ENCODE peak calls at places on chromosomes 13 and 19, in seven cellular contexts. One of them, this sample, is unnamed.

GRCh38 chr19:38813323-38813722 is 578 bp upstream of the LGALS4 start:
- DNase-seq in neuronal stem cell: no peak
- DNase-seq in trophoblast cell: no peak
- DNase-seq in mesenchymal stem cell: no peak
- DNase-seq in mesendoderm: no peak
- DNase-seq in H1: no peak
- DNase-seq in IMR-90: no peak
- DNase-seq in this sample: no peak

GRCh38 chr13:34857561-34857960 is 84.5 kb upstream of the NBEA start:
- DNase-seq in H1: no peak
- DNase-seq in mesenchymal stem cell: no peak
- DNase-seq in trophoblast cell: no peak
- DNase-seq in mesendoderm: no peak
- DNase-seq in neuronal stem cell: no peak
- DNase-seq in IMR-90: no peak
- DNase-seq in this sample: no peak

GRCh38 chr19:37361994-37362393 is 8.9 kb upstream of the ZNF527 start:
- DNase-seq in H1: no peak
- DNase-seq in trophoblast cell: no peak
- DNase-seq in mesenchymal stem cell: peak; percentile 11
- DNase-seq in mesendoderm: no peak
- DNase-seq in neuronal stem cell: no peak
- DNase-seq in IMR-90: peak; percentile 67
- DNase-seq in this sample: no peak

GRCh38 chr19:29378126-29378525 is 147.7 kb upstream of the VSTM2B start:
- DNase-seq in neuronal stem cell: no peak
- DNase-seq in H1: peak; percentile 10
- DNase-seq in mesendoderm: no peak
- DNase-seq in mesenchymal stem cell: no peak
- DNase-seq in trophoblast cell: no peak
- DNase-seq in IMR-90: no peak
- DNase-seq in this sample: peak; percentile 12

GRCh38 chr19:35271546-35271945 is 2.8 kb downstream of the USF2 start:
- DNase-seq in mesenchymal stem cell: no peak
- DNase-seq in neuronal stem cell: no peak
- DNase-seq in IMR-90: no peak
- DNase-seq in H1: no peak
- DNase-seq in mesendoderm: no peak
- DNase-seq in trophoblast cell: no peak
- DNase-seq in this sample: no peak

GRCh38 chr19:19417618-19418270 is 12.3 kb downstream of the GATAD2A start:
- DNase-seq in mesendoderm: no peak
- DNase-seq in neuronal stem cell: no peak
- DNase-seq in H1: no peak
- DNase-seq in trophoblast cell: no peak
- DNase-seq in IMR-90: no peak
- DNase-seq in mesenchymal stem cell: no peak
- DNase-seq in this sample: no peak

GRCh38 chr13:110820311-110820710 is 94.6 kb downstream of the ANKRD10 start:
- DNase-seq in mesenchymal stem cell: no peak
- DNase-seq in H1: peak; percentile 34
- DNase-seq in trophoblast cell: no peak
- DNase-seq in IMR-90: no peak
- DNase-seq in neuronal stem cell: no peak
- DNase-seq in mesendoderm: no peak
- DNase-seq in this sample: no peak

GRCh38 chr19:10553943-10554381 is 10.3 kb downstream of the ATG4D start:
- DNase-seq in mesendoderm: no peak
- DNase-seq in mesenchymal stem cell: no peak
- DNase-seq in neuronal stem cell: no peak
- DNase-seq in IMR-90: no peak
- DNase-seq in H1: no peak
- DNase-seq in trophoblast cell: no peak
- DNase-seq in this sample: no peak

GRCh38 chr19:14517840-14518505 is at the start of gene DNAJB1:
- DNase-seq in trophoblast cell: peak; percentile 49
- DNase-seq in mesenchymal stem cell: peak; percentile 92
- DNase-seq in neuronal stem cell: no peak
- DNase-seq in mesendoderm: peak; percentile 73
- DNase-seq in IMR-90: peak; percentile 64
- DNase-seq in H1: peak; percentile 80
- DNase-seq in this sample: no peak

GRCh38 chr19:54463531-54464043 is at the start of gene LENG9:
- DNase-seq in mesendoderm: peak; percentile 100
- DNase-seq in neuronal stem cell: peak; percentile 99
- DNase-seq in H1: peak; percentile 98
- DNase-seq in IMR-90: peak; percentile 97
- DNase-seq in trophoblast cell: peak; percentile 100
- DNase-seq in mesenchymal stem cell: peak; percentile 100
- DNase-seq in this sample: peak; percentile 99

GRCh38 chr19:48368942-48369341 is 4.8 kb downstream of the SYNGR4 start:
- DNase-seq in trophoblast cell: no peak
- DNase-seq in neuronal stem cell: no peak
- DNase-seq in mesenchymal stem cell: no peak
- DNase-seq in mesendoderm: no peak
- DNase-seq in H1: no peak
- DNase-seq in IMR-90: no peak
- DNase-seq in this sample: no peak

GRCh38 chr13:106919093-106919492 is 351.2 kb upstream of the ARGLU1 start:
- DNase-seq in neuronal stem cell: no peak
- DNase-seq in mesendoderm: no peak
- DNase-seq in IMR-90: no peak
- DNase-seq in H1: no peak
- DNase-seq in trophoblast cell: no peak
- DNase-seq in mesenchymal stem cell: peak; percentile 13
- DNase-seq in this sample: no peak

GRCh38 chr13:94967183-94968039 is 255.1 kb upstream of the SOX21 start:
- DNase-seq in neuronal stem cell: peak; percentile 57
- DNase-seq in trophoblast cell: no peak
- DNase-seq in IMR-90: no peak
- DNase-seq in H1: peak; percentile 81
- DNase-seq in mesenchymal stem cell: peak; percentile 11
- DNase-seq in mesendoderm: peak; percentile 29
- DNase-seq in this sample: peak; percentile 62
- H2BK120ac ChIP-seq in neuronal stem cell: peak overlapping the region; percentile 100
- H2BK120ac ChIP-seq in trophoblast cell: no peak overlapping the region
- H2BK120ac ChIP-seq in IMR-90: no peak overlapping the region
- H2BK120ac ChIP-seq in H1: no peak overlapping the region
- H2BK120ac ChIP-seq in mesenchymal stem cell: no peak overlapping the region
- H2BK120ac ChIP-seq in mesendoderm: no peak overlapping the region
- H2BK120ac ChIP-seq in this sample: no peak overlapping the region

DNA sequence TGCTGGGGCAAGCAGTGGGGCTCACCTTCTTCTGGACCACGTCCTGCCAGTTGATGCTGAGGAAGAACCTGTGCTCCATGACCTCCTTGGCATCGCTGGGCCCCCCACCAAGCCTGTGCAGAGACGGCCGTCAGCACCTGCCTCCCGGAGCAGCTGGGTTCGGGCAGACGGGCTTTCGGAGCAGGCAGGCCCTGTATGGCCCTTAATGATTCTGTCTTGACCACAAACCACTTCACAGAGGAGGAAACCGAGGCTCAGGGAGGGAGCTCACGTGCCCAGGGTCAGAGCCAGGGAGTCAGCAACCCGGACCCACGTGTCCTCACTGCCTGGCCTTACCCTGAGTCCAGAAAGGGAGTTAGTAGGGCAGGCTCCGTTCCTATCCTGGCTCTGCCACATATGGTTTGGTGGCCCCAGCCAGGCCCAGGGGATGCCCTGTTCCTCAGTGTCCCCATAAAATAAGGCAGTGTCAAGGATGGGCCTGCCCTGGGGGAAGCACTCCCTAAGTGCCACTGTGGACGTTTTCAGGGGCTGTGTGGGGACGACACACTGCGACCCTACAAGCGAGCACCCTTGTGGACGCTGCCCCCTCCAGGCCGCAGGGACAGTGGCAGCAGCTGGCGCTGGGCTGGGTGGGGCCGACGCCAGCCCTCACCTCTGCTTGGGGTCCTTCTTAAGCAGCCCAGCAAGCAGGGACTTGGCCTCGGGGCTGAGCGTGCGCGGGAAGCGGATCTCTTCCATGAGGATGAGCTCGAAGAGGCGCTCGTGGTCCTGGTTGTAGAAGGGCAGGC is 8.9 kb upstream of the CCNP start:
- DNase-seq in IMR-90: no peak
- DNase-seq in neuronal stem cell: no peak
- DNase-seq in mesenchymal stem cell: no peak
- DNase-seq in trophoblast cell: no peak
- DNase-seq in H1: no peak
- DNase-seq in mesendoderm: peak; percentile 14
- DNase-seq in this sample: peak; percentile 60
- H3K4ac ChIP-seq in IMR-90: no peak overlapping the region
- H3K4ac ChIP-seq in neuronal stem cell: no peak overlapping the region
- H3K4ac ChIP-seq in mesenchymal stem cell: no peak overlapping the region
- H3K4ac ChIP-seq in trophoblast cell: no peak overlapping the region
- H3K4ac ChIP-seq in H1: no peak overlapping the region
- H3K4ac ChIP-seq in mesendoderm: no peak overlapping the region
- H3K4ac ChIP-seq in this sample: no peak overlapping the region

GRCh38 chr19:5587661-5588060 is 19.9 kb upstream of the TINCR start:
- DNase-seq in mesendoderm: no peak
- DNase-seq in trophoblast cell: no peak
- DNase-seq in neuronal stem cell: no peak
- DNase-seq in mesenchymal stem cell: no peak
- DNase-seq in IMR-90: no peak
- DNase-seq in H1: no peak
- DNase-seq in this sample: no peak
- H2BK120ac ChIP-seq in mesendoderm: no peak overlapping the region
- H2BK120ac ChIP-seq in trophoblast cell: no peak overlapping the region
- H2BK120ac ChIP-seq in neuronal stem cell: no peak overlapping the region
- H2BK120ac ChIP-seq in mesenchymal stem cell: no peak overlapping the region
- H2BK120ac ChIP-seq in IMR-90: no peak overlapping the region
- H2BK120ac ChIP-seq in H1: no peak overlapping the region
- H2BK120ac ChIP-seq in this sample: no peak overlapping the region

GRCh38 chr13:105510363-105510762 is 1025.1 kb downstream of the EFNB2 start:
- DNase-seq in mesenchymal stem cell: no peak
- DNase-seq in IMR-90: no peak
- DNase-seq in H1: no peak
- DNase-seq in trophoblast cell: no peak
- DNase-seq in mesendoderm: peak; percentile 62
- DNase-seq in neuronal stem cell: no peak
- DNase-seq in this sample: no peak
- H3K4ac ChIP-seq in mesenchymal stem cell: no peak overlapping the region
- H3K4ac ChIP-seq in IMR-90: no peak overlapping the region
- H3K4ac ChIP-seq in H1: no peak overlapping the region
- H3K4ac ChIP-seq in trophoblast cell: no peak overlapping the region
- H3K4ac ChIP-seq in mesendoderm: no peak overlapping the region
- H3K4ac ChIP-seq in neuronal stem cell: no peak overlapping the region
- H3K4ac ChIP-seq in this sample: no peak overlapping the region

GRCh38 chr19:778910-779653 is 18.2 kb upstream of the PTBP1 start:
- DNase-seq in IMR-90: peak; percentile 94
- DNase-seq in neuronal stem cell: no peak
- DNase-seq in trophoblast cell: peak; percentile 96
- DNase-seq in H1: no peak
- DNase-seq in mesenchymal stem cell: peak; percentile 98
- DNase-seq in mesendoderm: peak; percentile 60
- DNase-seq in this sample: no peak

GRCh38 chr19:781800-782194 is 15.5 kb upstream of the PTBP1 start:
- DNase-seq in IMR-90: no peak
- DNase-seq in H1: no peak
- DNase-seq in mesendoderm: no peak
- DNase-seq in neuronal stem cell: no peak
- DNase-seq in trophoblast cell: no peak
- DNase-seq in mesenchymal stem cell: no peak
- DNase-seq in this sample: no peak

GRCh38 chr19:780935-781334 is 16.3 kb upstream of the PTBP1 start:
- DNase-seq in mesendoderm: no peak
- DNase-seq in neuronal stem cell: no peak
- DNase-seq in IMR-90: no peak
- DNase-seq in mesenchymal stem cell: no peak
- DNase-seq in trophoblast cell: no peak
- DNase-seq in H1: no peak
- DNase-seq in this sample: no peak

GRCh38 chr19:784541-784940 is 12.7 kb upstream of the PTBP1 start:
- DNase-seq in neuronal stem cell: no peak
- DNase-seq in IMR-90: no peak
- DNase-seq in trophoblast cell: no peak
- DNase-seq in mesenchymal stem cell: no peak
- DNase-seq in mesendoderm: no peak
- DNase-seq in H1: no peak
- DNase-seq in this sample: no peak

DNA sequence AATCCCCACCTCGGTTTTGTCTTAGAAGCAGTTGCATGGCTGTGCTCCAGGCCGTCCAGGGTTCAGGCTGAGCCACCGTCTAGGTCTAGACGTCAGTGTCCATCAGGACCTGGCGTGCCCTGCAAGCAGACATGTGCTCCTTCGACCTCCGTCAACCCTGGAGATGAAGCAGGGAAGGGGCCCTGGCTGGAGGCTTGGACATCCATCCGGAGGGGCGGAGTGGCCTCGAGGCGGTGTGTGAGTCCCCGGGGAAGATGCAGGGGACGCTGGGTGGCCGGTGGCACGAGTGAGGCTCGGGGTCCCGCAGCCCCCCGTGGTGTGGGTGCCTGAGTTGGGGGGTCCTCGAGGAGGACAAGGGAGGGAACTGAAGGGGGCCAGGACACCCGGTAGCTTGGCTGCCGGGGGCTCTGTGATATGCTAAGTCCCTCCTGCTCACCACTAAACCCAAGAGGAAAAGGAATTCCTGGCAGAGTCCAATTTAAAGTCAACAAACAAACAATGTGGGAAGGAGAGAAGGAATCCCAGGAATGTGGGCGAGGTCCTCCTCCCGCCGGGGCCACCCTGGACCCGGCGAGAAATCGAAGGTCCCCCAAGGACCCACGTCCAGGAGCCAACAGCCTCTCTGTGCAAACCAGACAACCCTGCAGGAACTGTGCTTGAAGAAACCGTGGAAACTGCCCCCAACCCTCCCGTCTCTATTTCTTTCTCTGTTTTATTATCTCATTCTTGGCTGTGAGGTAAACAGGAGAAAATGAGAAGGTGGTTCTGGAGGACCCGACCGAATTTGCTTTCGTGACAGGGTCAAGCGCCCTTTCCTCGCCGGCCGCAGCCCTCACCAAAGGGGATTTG is 14.8 kb upstream of the PTBP1 start:
- DNase-seq in mesenchymal stem cell: peak; percentile 58
- DNase-seq in neuronal stem cell: peak; percentile 57
- DNase-seq in mesendoderm: peak; percentile 95
- DNase-seq in H1: peak; percentile 80
- DNase-seq in trophoblast cell: no peak
- DNase-seq in IMR-90: peak; percentile 33
- DNase-seq in this sample: peak; percentile 68
- H2BK120ac ChIP-seq in mesenchymal stem cell: peak overlapping the region; percentile 94
- H2BK120ac ChIP-seq in neuronal stem cell: no peak overlapping the region
- H2BK120ac ChIP-seq in mesendoderm: peak overlapping the region; percentile 14
- H2BK120ac ChIP-seq in H1: peak overlapping the region; percentile 30
- H2BK120ac ChIP-seq in trophoblast cell: peak overlapping the region; percentile 93
- H2BK120ac ChIP-seq in IMR-90: peak overlapping the region; percentile 96
- H2BK120ac ChIP-seq in this sample: peak overlapping the region; percentile 81

GRCh38 chr13:91889641-91890040 is 491.2 kb downstream of the GPC5 start:
- DNase-seq in IMR-90: no peak
- DNase-seq in trophoblast cell: no peak
- DNase-seq in mesenchymal stem cell: peak; percentile 8
- DNase-seq in H1: no peak
- DNase-seq in mesendoderm: no peak
- DNase-seq in neuronal stem cell: no peak
- DNase-seq in this sample: no peak
- H3K4ac ChIP-seq in IMR-90: no peak overlapping the region
- H3K4ac ChIP-seq in trophoblast cell: no peak overlapping the region
- H3K4ac ChIP-seq in mesenchymal stem cell: no peak overlapping the region
- H3K4ac ChIP-seq in H1: no peak overlapping the region
- H3K4ac ChIP-seq in mesendoderm: no peak overlapping the region
- H3K4ac ChIP-seq in neuronal stem cell: no peak overlapping the region
- H3K4ac ChIP-seq in this sample: no peak overlapping the region

This sample was measured in H9.